ENCODE peak calls at places on chromosomes 13 and 19, in eight cellular contexts. X, P, G, J, E, L, D and Z are unnamed samples. For H3K27me3 and H3K36me3, the result is how much of the 10 kb centered on the place peaks cover.

GRCh38 chr13:39876258-39876657 is 220.8 kb downstream of the COG6 start:
- DNase-seq in P (no peak), D (no peak), G (peak), X (no peak), E (no peak), J (no peak), L (peak), Z (no peak)

GRCh38 chr19:3257071-3257470 is 32.6 kb downstream of the CELF5 start:
- DNase-seq in P (no peak), D (no peak), E (no peak), X (no peak), G (no peak), J (no peak), L (no peak), Z (no peak)

GRCh38 chr19:48484931-48485612 is 15.9 kb downstream of the CYTH2 start:
- DNase-seq in X (no peak), J (no peak), G (no peak), L (no peak), D (no peak), E (no peak), P (no peak), Z (peak)

GRCh38 chr13:48210178-48210577 is 22.8 kb upstream of the ITM2B start:
- DNase-seq in D (no peak), L (peak), P (no peak), G (peak), J (no peak), X (no peak), E (no peak), Z (no peak)

GRCh38 chr13:83883061-83883523 is 818 bp upstream of the SLITRK1 start:
- DNase-seq in P (no peak), J (no peak), G (no peak), X (no peak), E (no peak), L (no peak), D (no peak), Z (peak)

GRCh38 chr13:41597348-41598041 is 140.1 kb downstream of the RGCC start:
- DNase-seq in P (no peak), X (no peak), J (no peak), L (no peak), E (no peak), D (no peak), G (no peak), Z (no peak)

GRCh38 chr19:46297700-46298476 is 1.0 kb downstream of the HIF3A start:
- DNase-seq in D (peak), X (peak), P (no peak), E (no peak), J (no peak), L (peak), G (no peak), Z (peak)

GRCh38 chr13:98565726-98566577 is 11.0 kb downstream of the STK24 start:
- DNase-seq in P (no peak), E (peak), D (no peak), J (no peak), G (no peak), X (no peak), L (no peak), Z (no peak)

GRCh38 chr13:106958690-106959089 is 390.8 kb upstream of the ARGLU1 start:
- DNase-seq in X (no peak), L (no peak), G (no peak), D (no peak), E (no peak), J (no peak), P (no peak), Z (no peak)

GRCh38 chr19:46616631-46617322 is 8.1 kb downstream of the PTGIR start:
- DNase-seq in J (no peak), D (peak), X (no peak), E (peak), G (no peak), L (peak), P (no peak), Z (peak)

GRCh38 chr19:49895566-49896297 is 955 bp downstream of the IL4I1 start:
- DNase-seq in X (no peak), P (no peak), E (no peak), D (no peak), G (no peak), L (no peak), J (no peak), Z (peak)

GRCh38 chr19:3275583-3276340 is 51.3 kb downstream of the CELF5 start:
- DNase-seq in L (peak), X (peak), J (peak), P (peak), G (no peak), D (peak), E (peak), Z (peak)

GRCh38 chr13:108947551-108948030 is 318.2 kb downstream of the MYO16 start:
- DNase-seq in D (no peak), G (peak), P (no peak), X (peak), L (no peak), J (no peak), E (no peak), Z (no peak)

GRCh38 chr13:85528578-85529215 is 270.5 kb downstream of the SLITRK6 start:
- DNase-seq in L (peak), G (peak), J (no peak), P (no peak), X (no peak), E (no peak), D (no peak), Z (no peak)

GRCh38 chr13:71046360-71047079 is 820.5 kb downstream of the DACH1 start:
- DNase-seq in E (no peak), D (no peak), G (no peak), L (no peak), P (no peak), J (no peak), X (no peak), Z (peak)

GRCh38 chr13:108629353-108629752 is at the start of gene MYO16:
- DNase-seq in D (no peak), J (no peak), P (peak), E (peak), G (no peak), L (no peak), X (no peak), Z (no peak)

GRCh38 chr19:7444042-7444441 is 44.8 kb downstream of the PEX11G start:
- DNase-seq in D (no peak), L (no peak), E (no peak), P (no peak), J (no peak), G (no peak), X (no peak), Z (peak)

GRCh38 chr13:45381196-45381595 is 37.0 kb downstream of the SLC25A30 start:
- DNase-seq in L (no peak), D (no peak), J (no peak), E (no peak), G (no peak), X (no peak), P (no peak), Z (no peak)

GRCh38 chr19:4452230-4452990 is 5.2 kb downstream of the UBXN6 start:
- DNase-seq in P (no peak), E (no peak), J (no peak), X (no peak), D (no peak), G (no peak), L (no peak), Z (peak)

GRCh38 chr13:79155883-79156282 is 250.2 kb downstream of the RBM26 start:
- DNase-seq in P (no peak), E (no peak), G (no peak), D (no peak), X (no peak), J (no peak), L (no peak), Z (no peak)

GRCh38 chr13:112113851-112114250 is 46.9 kb downstream of the SOX1 start:
- DNase-seq in G (no peak), J (no peak), E (no peak), P (no peak), L (no peak), X (no peak), D (no peak), Z (no peak)

GRCh38 chr19:45878043-45878794 is 7.7 kb downstream of the IRF2BP1 start:
- DNase-seq in J (no peak), E (no peak), X (no peak), G (no peak), D (peak), L (no peak), P (no peak), Z (peak)

GRCh38 chr19:12825259-12826131 is 8.9 kb downstream of the RTBDN start:
- DNase-seq in G (no peak), X (no peak), E (no peak), P (no peak), J (no peak), D (no peak), L (peak), Z (peak)

GRCh38 chr19:15288146-15288963 is 44.0 kb downstream of the BRD4 start:
- DNase-seq in L (no peak), G (no peak), J (no peak), X (no peak), E (peak), P (no peak), D (no peak), Z (no peak)

GRCh38 chr19:45762870-45763631 is 6.0 kb downstream of the SIX5 start:
- DNase-seq in G (no peak), D (no peak), J (no peak), X (no peak), L (no peak), P (no peak), E (no peak), Z (peak)

GRCh38 chr13:87855553-87855952 is 184.4 kb downstream of the SLITRK5 start:
- DNase-seq in D (no peak), E (no peak), J (no peak), X (no peak), G (no peak), P (no peak), L (no peak), Z (no peak)

GRCh38 chr19:4310247-4311121 is 6.1 kb downstream of the FSD1 start:
- DNase-seq in P (no peak), E (peak), J (no peak), G (no peak), D (no peak), X (no peak), L (no peak), Z (peak)

GRCh38 chr13:38024431-38024830 is 154.9 kb upstream of the TRPC4 start:
- DNase-seq in L (no peak), J (no peak), D (no peak), X (no peak), G (no peak), E (no peak), P (no peak), Z (no peak)

GRCh38 chr13:107373551-107373950 is 805.6 kb upstream of the ARGLU1 start:
- DNase-seq in L (peak), G (no peak), P (peak), E (no peak), J (no peak), X (no peak), D (no peak), Z (peak)

GRCh38 chr13:109870281-109871017 is 84.1 kb upstream of the IRS2 start:
- DNase-seq in X (no peak), G (no peak), P (no peak), L (no peak), E (no peak), D (no peak), J (no peak), Z (no peak)

GRCh38 chr19:14432817-14433453 is at the start of gene PKN1:
- DNase-seq in X (no peak), P (peak), J (peak), L (no peak), E (peak), D (no peak), G (no peak), Z (peak)

GRCh38 chr13:26095338-26095737 is 43.5 kb upstream of the SHISA2 start:
- DNase-seq in L (no peak), X (no peak), G (no peak), D (no peak), E (no peak), J (no peak), P (no peak), Z (peak)

GRCh38 chr13:112764864-112765561 is 75.2 kb downstream of the ATP11A start:
- DNase-seq in G (no peak), D (no peak), E (no peak), X (no peak), P (no peak), L (no peak), J (no peak), Z (no peak)

GRCh38 chr13:110398564-110399507 is 91.8 kb downstream of the COL4A2 start:
- DNase-seq in L (peak), J (no peak), E (no peak), X (no peak), G (no peak), P (no peak), D (no peak), Z (no peak)

GRCh38 chr19:37979547-37980082 is 72.6 kb downstream of the SIPA1L3 start:
- DNase-seq in X (no peak), E (peak), G (no peak), J (no peak), P (no peak), L (no peak), D (no peak), Z (no peak)

GRCh38 chr13:48643159-48643558 is 10.6 kb upstream of the CYSLTR2 start:
- DNase-seq in G (no peak), P (no peak), J (no peak), D (no peak), L (no peak), X (no peak), E (no peak), Z (no peak)

GRCh38 chr19:42116308-42117075 is 15.8 kb downstream of the POU2F2 start:
- DNase-seq in D (no peak), P (no peak), J (no peak), X (no peak), L (no peak), G (no peak), E (no peak), Z (peak)
- H3K4me3 ChIP-seq in D (no peak), P (no peak), J (no peak), X (no peak), L (no peak), G (no peak), E (no peak), Z (no peak)

GRCh38 chr19:54420068-54420382 is 4.8 kb downstream of the TTYH1 start:
- DNase-seq in D (no peak), G (no peak), P (no peak), L (no peak), E (no peak), J (no peak), X (no peak), Z (no peak)

GRCh38 chr19:54421169-54421516 is 5.9 kb downstream of the TTYH1 start:
- DNase-seq in D (no peak), J (no peak), L (no peak), X (no peak), E (no peak), G (no peak), P (no peak), Z (no peak)

GRCh38 chr19:54420383-54421168 is 5.3 kb downstream of the TTYH1 start:
- DNase-seq in E (no peak), J (no peak), G (no peak), L (no peak), D (no peak), X (no peak), P (peak), Z (peak)

GRCh38 chr19:54422136-54422535 is 6.9 kb downstream of the TTYH1 start:
- DNase-seq in D (no peak), J (no peak), L (no peak), X (no peak), G (no peak), E (no peak), P (no peak), Z (peak)

GRCh38 chr19:54421521-54421920 is 6.3 kb downstream of the TTYH1 start:
- DNase-seq in L (no peak), G (no peak), X (no peak), P (no peak), J (no peak), D (no peak), E (no peak), Z (no peak)
- H3K27me3 ChIP-seq in L (half or more), G (under half), X (half or more), P (under half), J (under half), D (under half), E (under half), Z (under half)

GRCh38 chr13:77213644-77214043 is 113.2 kb downstream of the MYCBP2 start:
- DNase-seq in G (no peak), L (peak), D (no peak), J (no peak), P (no peak), E (no peak), X (no peak), Z (no peak)
- H3K36me3 ChIP-seq in G (under half), L (under half), D (under half), J (half or more), P (under half), E (under half), X (half or more), Z (under half)

DNA sequence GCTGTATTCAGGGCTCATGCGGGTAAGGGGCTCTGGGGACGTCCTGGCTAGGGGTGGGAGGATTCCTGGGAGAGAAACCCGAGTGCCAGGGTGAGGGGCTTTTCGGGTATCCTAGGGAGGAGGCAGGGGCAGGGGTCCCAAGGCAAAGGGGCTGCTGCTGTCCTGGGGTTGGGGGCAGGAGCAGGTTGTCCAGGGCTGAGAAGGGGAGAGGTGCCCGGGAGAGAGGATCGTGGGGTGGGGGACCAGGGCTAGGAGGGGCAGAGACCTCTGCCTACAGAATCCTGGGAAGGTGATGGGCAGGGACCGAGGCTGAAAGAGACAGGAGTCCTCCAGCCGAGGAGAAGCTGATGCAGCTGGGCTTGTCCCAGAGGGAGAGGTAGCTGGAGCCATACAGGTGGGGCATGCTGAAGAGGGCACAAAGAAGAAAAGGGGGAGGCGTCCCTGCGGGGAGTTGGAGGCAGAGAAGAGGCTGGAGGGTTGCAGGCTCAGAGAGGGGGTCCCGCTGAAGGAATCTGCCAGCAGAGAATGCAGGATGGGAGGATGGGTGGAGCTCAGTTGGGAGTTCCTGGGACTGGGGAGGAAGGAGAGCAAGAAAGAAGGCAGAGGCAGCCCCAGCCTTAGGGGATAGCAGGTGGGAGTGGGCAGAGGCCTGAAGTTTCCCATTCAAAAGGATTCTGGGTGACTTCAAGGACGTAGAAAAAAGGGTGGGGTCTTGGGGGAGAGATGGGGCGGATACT is 569 bp downstream of the CYP2S1 start:
- DNase-seq in L (no peak), P (no peak), X (no peak), G (no peak), J (no peak), E (no peak), D (no peak), Z (peak)
- H3K4me3 ChIP-seq in L (peak), P (no peak), X (peak), G (peak), J (no peak), E (no peak), D (peak), Z (peak)

DNA sequence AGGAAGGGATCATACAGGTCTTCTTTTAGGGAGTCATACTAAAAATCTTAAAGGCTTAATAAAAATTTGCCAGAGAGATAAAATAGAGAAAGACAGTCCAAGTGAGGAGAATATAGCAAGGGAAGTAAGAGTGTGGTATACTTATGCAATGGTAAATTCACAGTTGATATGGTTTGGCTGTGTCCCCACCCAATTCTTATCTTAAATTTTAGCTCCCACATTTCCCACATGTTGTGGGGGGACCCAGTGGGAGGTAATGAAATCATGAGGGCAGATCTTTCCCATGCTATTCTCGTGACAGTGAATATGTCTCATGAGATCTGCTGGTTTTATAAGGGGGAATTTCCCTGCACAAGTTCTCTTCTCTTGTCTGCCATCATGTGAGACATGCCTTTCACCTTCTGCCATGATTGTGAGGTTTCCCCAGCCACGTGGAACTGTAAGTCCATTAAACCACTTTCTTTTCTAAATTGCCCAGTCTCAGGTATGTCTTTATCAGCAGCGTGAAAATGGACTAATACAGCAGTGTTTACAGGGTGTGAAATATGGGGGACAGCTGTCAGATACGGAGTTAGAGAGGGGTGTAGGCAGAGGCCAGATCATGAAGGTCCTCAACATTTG is 115.4 kb downstream of the UGGT2 start:
- DNase-seq in X (no peak), P (no peak), G (no peak), E (no peak), L (no peak), D (no peak), J (no peak), Z (no peak)
- H3K27me3 ChIP-seq in X (under half), P (under half), G (under half), E (under half), L (under half), D (under half), J (under half), Z (under half)

GRCh38 chr13:74346960-74347359 is 212.8 kb upstream of the KLF12 start:
- DNase-seq in X (no peak), E (peak), L (no peak), J (no peak), G (no peak), P (peak), D (no peak), Z (no peak)
- H3K36me3 ChIP-seq in X (under half), E (under half), L (under half), J (under half), G (under half), P (under half), D (under half), Z (under half)

DNA sequence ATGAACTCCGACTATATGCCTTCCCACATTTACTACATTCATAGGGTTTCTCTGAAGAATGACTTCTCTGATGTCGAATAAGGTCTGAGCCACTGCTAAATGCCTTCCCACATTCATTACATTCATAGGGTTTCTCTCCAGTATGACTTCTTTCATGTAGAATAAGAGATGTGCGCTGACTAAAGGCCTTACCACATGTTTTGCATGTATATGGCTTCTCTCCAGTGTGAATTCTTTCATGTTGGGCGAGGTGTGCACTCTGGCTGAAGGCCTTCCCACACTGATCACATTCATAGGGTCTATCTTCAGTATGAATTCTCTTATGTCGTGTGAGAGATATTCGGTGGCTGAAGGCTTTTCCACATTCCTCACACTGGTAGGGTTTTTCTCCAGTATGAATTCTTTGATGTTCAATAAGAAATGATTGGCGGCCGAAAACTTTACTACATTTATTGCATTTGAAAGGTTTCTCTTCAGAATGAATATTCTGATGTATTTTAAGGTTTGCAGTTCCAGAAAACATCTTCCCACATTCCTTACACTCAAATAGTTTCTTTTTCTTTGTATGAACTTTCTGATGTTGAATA is 35.8 kb downstream of the ZNF667 start:
- DNase-seq in G (no peak), E (no peak), X (no peak), L (no peak), D (no peak), P (no peak), J (no peak), Z (no peak)
- H3K4me3 ChIP-seq in G (no peak), E (no peak), X (no peak), L (no peak), D (no peak), P (no peak), J (no peak), Z (no peak)

GRCh38 chr19:1524206-1524971 is 512 bp downstream of the PLK5 start:
- DNase-seq in X (no peak), J (no peak), L (no peak), D (no peak), G (no peak), P (no peak), E (no peak), Z (no peak)

GRCh38 chr19:1521636-1522035 is 2.2 kb upstream of the PLK5 start:
- DNase-seq in P (no peak), G (no peak), L (no peak), J (no peak), D (no peak), E (no peak), X (no peak), Z (no peak)

GRCh38 chr19:1522061-1522460 is 1.8 kb upstream of the PLK5 start:
- DNase-seq in X (no peak), D (no peak), G (no peak), E (no peak), P (no peak), L (no peak), J (no peak), Z (no peak)

GRCh38 chr19:1523412-1524205 is at the start of gene PLK5:
- DNase-seq in G (no peak), P (no peak), L (no peak), E (no peak), J (no peak), D (no peak), X (no peak), Z (peak)

GRCh38 chr19:1522838-1523237 is 1.0 kb upstream of the PLK5 start:
- DNase-seq in X (no peak), L (no peak), E (no peak), D (no peak), G (no peak), P (no peak), J (no peak), Z (no peak)
- H3K27me3 ChIP-seq in X (half or more), L (half or more), E (under half), D (under half), G (under half), P (under half), J (under half), Z (under half)